ENCODE peak calls at places on chromosomes 2 and 18, in eight cellular contexts. W, J, K, H, M, N, O and D are unnamed samples.

GRCh38 chr2:241910604-241911520 is 41.3 kb downstream of the RTP5 start:
- DNase-seq in W (no peak), J (peak), K (no peak), H (no peak), M (no peak), N (no peak), O (no peak), D (no peak)

GRCh38 chr2:119184512-119184911 is 26.0 kb upstream of the C1QL2 start:
- DNase-seq in W (no peak), J (no peak), K (peak), H (peak), M (no peak), N (no peak), O (no peak), D (no peak)

GRCh38 chr2:54570321-54570881 is 114.3 kb downstream of the SPTBN1 start:
- DNase-seq in W (no peak), J (no peak), K (no peak), H (no peak), M (no peak), N (no peak), O (no peak), D (no peak)

GRCh38 chr18:35477974-35478373 is 19.8 kb downstream of the INO80C start:
- DNase-seq in W (no peak), J (no peak), K (no peak), H (no peak), M (no peak), N (no peak), O (no peak), D (no peak)

GRCh38 chr2:109218087-109218791 is 89.2 kb downstream of the SH3RF3 start:
- DNase-seq in W (no peak), J (no peak), K (no peak), H (no peak), M (no peak), N (no peak), O (no peak), D (no peak)

GRCh38 chr2:126638781-126639180 is 17.2 kb upstream of the GYPC start:
- DNase-seq in W (no peak), J (no peak), K (no peak), H (no peak), M (peak), N (no peak), O (no peak), D (no peak)

GRCh38 chr18:75351409-75351808 is 76.1 kb downstream of the SMIM21 start:
- DNase-seq in W (no peak), J (no peak), K (no peak), H (no peak), M (peak), N (no peak), O (no peak), D (no peak)

GRCh38 chr2:80348953-80349352 is 44.4 kb upstream of the LRRTM1 start:
- DNase-seq in W (no peak), J (no peak), K (no peak), H (no peak), M (no peak), N (no peak), O (no peak), D (no peak)

GRCh38 chr2:95277246-95277906 is 3.1 kb downstream of the PROM2 start:
- DNase-seq in W (peak), J (peak), K (no peak), H (peak), M (no peak), N (no peak), O (peak), D (no peak)
- TF ChIP-seq CTCF in W (no peak), J (peak), K (peak), H (no peak), M (no peak), N (no peak), O (peak), D (no peak)

DNA sequence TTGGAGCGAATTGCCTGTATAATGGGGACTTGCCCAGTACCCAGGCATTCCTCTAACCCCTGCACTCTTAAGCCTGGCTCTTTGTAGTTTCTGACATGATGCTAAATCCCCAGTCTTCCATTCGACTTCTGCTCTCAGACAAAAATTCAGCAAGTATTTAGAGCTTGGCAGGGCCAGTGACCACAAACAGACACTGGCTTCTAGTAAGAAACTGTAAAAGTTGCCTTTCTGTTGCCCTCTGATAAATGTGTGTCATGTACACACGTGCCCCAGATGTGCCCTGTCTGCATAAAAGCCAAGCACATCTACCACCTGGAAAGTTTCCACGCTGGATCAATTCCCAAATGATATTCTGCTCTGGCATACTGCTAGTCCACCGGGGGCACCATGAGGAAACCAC is 18.0 kb downstream of the PAX3 start:
- DNase-seq in W (no peak), J (no peak), K (no peak), H (no peak), M (no peak), N (no peak), O (no peak), D (no peak)
- TF ChIP-seq CTCF in W (no peak), J (no peak), K (no peak), H (no peak), M (no peak), N (no peak), O (no peak), D (no peak)

GRCh38 chr18:27856839-27857238 is 320.1 kb downstream of the CDH2 start:
- DNase-seq in W (no peak), J (no peak), K (no peak), H (no peak), M (no peak), N (no peak), O (no peak), D (no peak)
- TF ChIP-seq CTCF in W (no peak), J (no peak), K (no peak), H (no peak), M (no peak), N (no peak), O (no peak), D (no peak)

GRCh38 chr2:162106746-162107145 is 32.7 kb upstream of the DPP4 start:
- DNase-seq in W (no peak), J (no peak), K (no peak), H (no peak), M (no peak), N (no peak), O (no peak), D (no peak)

GRCh38 chr2:162107361-162107901 is 33.4 kb upstream of the DPP4 start:
- DNase-seq in W (no peak), J (no peak), K (no peak), H (no peak), M (no peak), N (no peak), O (no peak), D (no peak)

GRCh38 chr2:162100579-162100978 is 26.6 kb upstream of the DPP4 start:
- DNase-seq in W (no peak), J (no peak), K (no peak), H (no peak), M (no peak), N (no peak), O (no peak), D (no peak)

GRCh38 chr2:162103443-162104009 is 29.5 kb upstream of the DPP4 start:
- DNase-seq in W (peak), J (no peak), K (peak), H (peak), M (no peak), N (no peak), O (no peak), D (no peak)

GRCh38 chr2:162106146-162106551 is 32.1 kb upstream of the DPP4 start:
- DNase-seq in W (no peak), J (no peak), K (peak), H (no peak), M (no peak), N (no peak), O (no peak), D (no peak)
- TF ChIP-seq CTCF in W (no peak), J (no peak), K (no peak), H (no peak), M (no peak), N (no peak), O (no peak), D (no peak)

GRCh38 chr2:20617892-20618467 is 32.9 kb downstream of the HS1BP3 start:
- DNase-seq in W (peak), J (peak), K (peak), H (peak), M (peak), N (peak), O (peak), D (peak)
- TF ChIP-seq CTCF in W (peak), J (peak), K (peak), H (peak), M (no peak), N (no peak), O (peak), D (peak)

DNA sequence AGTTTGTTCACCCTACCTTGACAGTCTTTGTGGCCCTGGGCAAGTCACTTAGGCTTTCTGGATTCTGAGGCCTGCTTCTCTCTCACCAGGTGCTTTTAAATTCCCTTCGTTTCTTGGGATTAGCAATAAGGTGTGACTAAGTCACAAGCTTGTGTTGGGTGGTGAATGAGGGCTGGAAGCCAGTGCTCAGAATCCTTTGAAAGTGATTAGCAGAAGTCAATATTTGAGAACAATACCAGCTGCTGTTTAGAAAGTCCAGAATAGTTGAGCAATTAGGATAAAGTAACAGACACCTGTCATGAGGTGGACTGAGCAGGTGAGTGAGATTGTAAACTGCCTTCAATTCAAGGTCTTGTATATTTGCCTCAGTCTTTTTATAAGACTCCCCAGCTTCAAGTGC is 19.3 kb upstream of the MGAT5 start:
- DNase-seq in W (peak), J (peak), K (no peak), H (no peak), M (no peak), N (no peak), O (peak), D (no peak)
- TF ChIP-seq CTCF in W (no peak), J (no peak), K (no peak), H (no peak), M (no peak), N (no peak), O (no peak), D (no peak)

DNA sequence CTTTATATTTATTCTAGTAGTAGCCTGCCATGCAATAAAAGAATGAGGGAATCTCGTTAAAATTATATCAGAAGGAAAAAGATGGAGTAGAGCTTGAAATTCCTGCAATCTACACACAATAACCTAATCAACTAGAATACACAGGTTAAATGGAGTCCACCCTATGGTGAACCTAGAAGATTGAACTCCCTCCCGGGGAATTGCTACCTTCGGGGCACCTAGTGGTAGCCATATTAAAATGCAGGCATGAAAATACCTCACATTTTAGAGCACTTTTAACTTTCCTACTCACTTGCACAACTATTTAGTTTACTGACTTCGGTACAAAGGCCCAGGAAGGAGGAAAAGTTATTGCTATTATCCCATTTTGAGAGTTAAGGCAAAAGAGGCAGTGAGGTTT is 174.5 kb downstream of the SS18 start:
- DNase-seq in W (no peak), J (no peak), K (no peak), H (no peak), M (no peak), N (no peak), O (no peak), D (no peak)
- TF ChIP-seq CTCF in W (no peak), J (no peak), K (peak), H (no peak), M (no peak), N (no peak), O (no peak), D (no peak)